ENCODE peak calls at places on chromosomes 12 and 14, in six cellular contexts. U, S, I, B, H and D are unnamed samples.
A peak's percentile ranks its signal among the peaks of the same experiment; 100 is the strongest.

GRCh38 chr14:34722723-34723545 is 8.5 kb upstream of the CFL2 start:
- DNase-seq in U (no peak), S (peak; percentile 80), I (peak; percentile 53), B (peak; percentile 70), H (no peak), D (peak; percentile 70)

GRCh38 chr12:39125580-39125979 is 220.2 kb upstream of the CPNE8 start:
- DNase-seq in U (no peak), S (no peak), I (no peak), B (no peak), H (peak; percentile 69), D (no peak)

GRCh38 chr14:58749066-58749669 is 111.4 kb downstream of the DACT1 start:
- DNase-seq in U (no peak), S (peak; percentile 62), I (peak; percentile 66), B (peak; percentile 76), H (peak; percentile 99), D (peak; percentile 66)

GRCh38 chr12:82474181-82474797 is 116.0 kb downstream of the METTL25 start:
- DNase-seq in U (no peak), S (no peak), I (no peak), B (no peak), H (no peak), D (peak; percentile 37)

GRCh38 chr14:22555573-22556011 is 33.4 kb downstream of the DAD1 start:
- DNase-seq in U (peak; percentile 80), S (no peak), I (no peak), B (no peak), H (peak; percentile 64), D (no peak)

GRCh38 chr14:68089146-68089715 is 269.7 kb downstream of the RAD51B start:
- DNase-seq in U (no peak), S (no peak), I (no peak), B (peak; percentile 88), H (peak; percentile 88), D (peak; percentile 80)

GRCh38 chr12:46110220-46110700 is 119.9 kb upstream of the SCAF11 start:
- DNase-seq in U (no peak), S (no peak), I (no peak), B (no peak), H (no peak), D (no peak)

GRCh38 chr12:28951941-28952340 is 197.1 kb upstream of the FAR2 start:
- DNase-seq in U (no peak), S (no peak), I (no peak), B (no peak), H (no peak), D (no peak)

GRCh38 chr12:25377475-25378179 is 126.9 kb upstream of the KRAS start:
- DNase-seq in U (no peak), S (peak; percentile 42), I (peak; percentile 14), B (peak; percentile 32), H (peak; percentile 63), D (no peak)

GRCh38 chr12:109961201-109961600 is 35.0 kb downstream of the GIT2 start:
- DNase-seq in U (no peak), S (no peak), I (no peak), B (no peak), H (peak; percentile 82), D (no peak)

GRCh38 chr14:102568115-102568614 is 24.3 kb upstream of the RCOR1 start:
- DNase-seq in U (no peak), S (no peak), I (peak; percentile 65), B (peak; percentile 50), H (no peak), D (peak; percentile 91)

GRCh38 chr12:69431604-69432222 is 38.5 kb upstream of the FRS2 start:
- DNase-seq in U (no peak), S (no peak), I (no peak), B (no peak), H (no peak), D (no peak)

GRCh38 chr14:89399594-89400068 is 17.4 kb downstream of the FOXN3 start:
- DNase-seq in U (no peak), S (peak; percentile 38), I (peak; percentile 88), B (peak; percentile 48), H (peak; percentile 86), D (peak; percentile 62)

GRCh38 chr14:32648434-32648833 is 290.2 kb upstream of the NPAS3 start:
- DNase-seq in U (no peak), S (peak; percentile 38), I (peak; percentile 5), B (peak; percentile 5), H (peak; percentile 41), D (no peak)

GRCh38 chr12:117718141-117718540 is 250.6 kb downstream of the KSR2 start:
- DNase-seq in U (no peak), S (peak; percentile 54), I (no peak), B (no peak), H (no peak), D (no peak)

GRCh38 chr14:91420686-91421085 is 3.1 kb upstream of the CCDC88C start:
- DNase-seq in U (no peak), S (peak; percentile 1), I (no peak), B (no peak), H (no peak), D (no peak)

GRCh38 chr12:17192721-17193120 is 586.8 kb upstream of the LMO3 start:
- DNase-seq in U (no peak), S (no peak), I (no peak), B (no peak), H (no peak), D (no peak)

GRCh38 chr12:116389990-116390655 is 112.6 kb upstream of the MED13L start:
- DNase-seq in U (no peak), S (peak; percentile 89), I (no peak), B (peak; percentile 73), H (peak; percentile 99), D (no peak)

GRCh38 chr14:100975668-100976067 is 72.1 kb upstream of the RTL1 start:
- DNase-seq in U (no peak), S (no peak), I (no peak), B (no peak), H (peak; percentile 53), D (no peak)

GRCh38 chr14:24088095-24088494 is 6.0 kb upstream of the PCK2 start:
- DNase-seq in U (no peak), S (no peak), I (no peak), B (no peak), H (no peak), D (no peak)

GRCh38 chr12:123931686-123932321 is 40.8 kb downstream of the CCDC92 start:
- DNase-seq in U (peak; percentile 73), S (no peak), I (no peak), B (no peak), H (no peak), D (peak; percentile 51)

GRCh38 chr14:69673578-69674305 is 62.3 kb downstream of the SUSD6 start:
- DNase-seq in U (no peak), S (no peak), I (no peak), B (no peak), H (no peak), D (no peak)

GRCh38 chr12:89323568-89324218 is 28.6 kb downstream of the DUSP6 start:
- DNase-seq in U (no peak), S (no peak), I (no peak), B (no peak), H (no peak), D (no peak)

GRCh38 chr12:103498990-103499389 is 3.2 kb upstream of the C12orf42 start:
- DNase-seq in U (no peak), S (no peak), I (no peak), B (no peak), H (no peak), D (no peak)

GRCh38 chr14:89617471-89618291 is 200.6 kb upstream of the FOXN3 start:
- DNase-seq in U (peak; percentile 67), S (peak; percentile 75), I (peak; percentile 35), B (no peak), H (peak; percentile 66), D (peak; percentile 74)

GRCh38 chr12:94386422-94386821 is 73.2 kb downstream of the CEP83 start:
- DNase-seq in U (no peak), S (no peak), I (no peak), B (no peak), H (peak; percentile 77), D (no peak)

GRCh38 chr12:27273114-27273513 is 29.0 kb downstream of the STK38L start:
- DNase-seq in U (no peak), S (no peak), I (no peak), B (no peak), H (no peak), D (no peak)

GRCh38 chr12:65016881-65017650 is 104.0 kb downstream of the WIF1 start:
- DNase-seq in U (no peak), S (no peak), I (no peak), B (no peak), H (no peak), D (peak; percentile 12)

GRCh38 chr12:113231275-113232231 is 10.3 kb downstream of the TPCN1 start:
- DNase-seq in U (no peak), S (peak; percentile 24), I (peak; percentile 76), B (peak; percentile 36), H (peak; percentile 95), D (peak; percentile 94)